ENCODE peak calls at places on chromosomes 2 and 18, in ten cellular contexts. One of them, this sample, is unnamed.
A peak's percentile ranks its signal among the peaks of the same experiment; 100 is the strongest.

GRCh38 chr2:159968282-159968900 is 94.0 kb downstream of the PLA2R1 start:
- DNase-seq in Calu3: peak; percentile 36
- DNase-seq in AG10803: peak; percentile 39
- DNase-seq in lower lobe of right lung: no peak
- DNase-seq in fibroblast of the conjunctiva: peak; percentile 42
- DNase-seq in endothelial cell: peak; percentile 41
- DNase-seq in stimulated activated CD8-positive, alpha-beta memory T cell treated with anti-CD3 and anti-CD28 coated beads, Interleukin-15, amount 100 ng/mL, for 4 hours: no peak
- DNase-seq in G401: peak; percentile 76
- DNase-seq in NCI-H1092 treated with DMSO at 0.1 percent for 48 hours: peak; percentile 14
- DNase-seq in A549: peak; percentile 18
- DNase-seq in this sample: peak; percentile 26

GRCh38 chr18:56003009-56003408 is 415.0 kb upstream of the TCF4 start:
- DNase-seq in NCI-H1092 treated with DMSO at 0.1 percent for 48 hours: no peak
- DNase-seq in G401: no peak
- DNase-seq in A549: no peak
- DNase-seq in endothelial cell: no peak
- DNase-seq in AG10803: no peak
- DNase-seq in Calu3: no peak
- DNase-seq in fibroblast of the conjunctiva: no peak
- DNase-seq in stimulated activated CD8-positive, alpha-beta memory T cell treated with anti-CD3 and anti-CD28 coated beads, Interleukin-15, amount 100 ng/mL, for 4 hours: no peak
- DNase-seq in lower lobe of right lung: no peak
- DNase-seq in this sample: no peak

GRCh38 chr2:221931251-221931991 is 359.3 kb upstream of the EPHA4 start:
- DNase-seq in A549: no peak
- DNase-seq in stimulated activated CD8-positive, alpha-beta memory T cell treated with anti-CD3 and anti-CD28 coated beads, Interleukin-15, amount 100 ng/mL, for 4 hours: no peak
- DNase-seq in endothelial cell: no peak
- DNase-seq in G401: no peak
- DNase-seq in NCI-H1092 treated with DMSO at 0.1 percent for 48 hours: no peak
- DNase-seq in Calu3: no peak
- DNase-seq in lower lobe of right lung: no peak
- DNase-seq in fibroblast of the conjunctiva: no peak
- DNase-seq in AG10803: no peak
- DNase-seq in this sample: no peak

GRCh38 chr2:150931447-150931846 is 330.2 kb downstream of the RBM43 start:
- DNase-seq in stimulated activated CD8-positive, alpha-beta memory T cell treated with anti-CD3 and anti-CD28 coated beads, Interleukin-15, amount 100 ng/mL, for 4 hours: no peak
- DNase-seq in Calu3: no peak
- DNase-seq in G401: no peak
- DNase-seq in A549: no peak
- DNase-seq in NCI-H1092 treated with DMSO at 0.1 percent for 48 hours: no peak
- DNase-seq in lower lobe of right lung: no peak
- DNase-seq in AG10803: no peak
- DNase-seq in endothelial cell: no peak
- DNase-seq in fibroblast of the conjunctiva: no peak
- DNase-seq in this sample: no peak

GRCh38 chr2:118668431-118669424 is 178.7 kb downstream of the EN1 start:
- DNase-seq in A549: peak; percentile 34
- DNase-seq in endothelial cell: no peak
- DNase-seq in Calu3: peak; percentile 25
- DNase-seq in G401: no peak
- DNase-seq in stimulated activated CD8-positive, alpha-beta memory T cell treated with anti-CD3 and anti-CD28 coated beads, Interleukin-15, amount 100 ng/mL, for 4 hours: no peak
- DNase-seq in AG10803: peak; percentile 99
- DNase-seq in NCI-H1092 treated with DMSO at 0.1 percent for 48 hours: no peak
- DNase-seq in lower lobe of right lung: no peak
- DNase-seq in fibroblast of the conjunctiva: peak; percentile 93
- DNase-seq in this sample: no peak

GRCh38 chr18:31190919-31191318 is 28.3 kb upstream of the DSC1 start:
- DNase-seq in lower lobe of right lung: no peak
- DNase-seq in A549: no peak
- DNase-seq in Calu3: peak; percentile 26
- DNase-seq in endothelial cell: no peak
- DNase-seq in stimulated activated CD8-positive, alpha-beta memory T cell treated with anti-CD3 and anti-CD28 coated beads, Interleukin-15, amount 100 ng/mL, for 4 hours: no peak
- DNase-seq in fibroblast of the conjunctiva: no peak
- DNase-seq in G401: no peak
- DNase-seq in AG10803: no peak
- DNase-seq in NCI-H1092 treated with DMSO at 0.1 percent for 48 hours: no peak
- DNase-seq in this sample: no peak

GRCh38 chr2:31475692-31476091 is 61.1 kb upstream of the XDH start:
- DNase-seq in Calu3: no peak
- DNase-seq in endothelial cell: no peak
- DNase-seq in A549: no peak
- DNase-seq in stimulated activated CD8-positive, alpha-beta memory T cell treated with anti-CD3 and anti-CD28 coated beads, Interleukin-15, amount 100 ng/mL, for 4 hours: no peak
- DNase-seq in fibroblast of the conjunctiva: peak; percentile 8
- DNase-seq in lower lobe of right lung: no peak
- DNase-seq in NCI-H1092 treated with DMSO at 0.1 percent for 48 hours: no peak
- DNase-seq in G401: no peak
- DNase-seq in AG10803: peak; percentile 69
- DNase-seq in this sample: no peak

GRCh38 chr2:183995632-183996031 is 602.7 kb upstream of the ZNF804A start:
- DNase-seq in stimulated activated CD8-positive, alpha-beta memory T cell treated with anti-CD3 and anti-CD28 coated beads, Interleukin-15, amount 100 ng/mL, for 4 hours: no peak
- DNase-seq in Calu3: no peak
- DNase-seq in NCI-H1092 treated with DMSO at 0.1 percent for 48 hours: peak; percentile 87
- DNase-seq in A549: peak; percentile 1
- DNase-seq in endothelial cell: no peak
- DNase-seq in lower lobe of right lung: no peak
- DNase-seq in G401: peak; percentile 60
- DNase-seq in AG10803: no peak
- DNase-seq in fibroblast of the conjunctiva: no peak
- DNase-seq in this sample: peak; percentile 15

GRCh38 chr18:75223687-75224347 is 13.2 kb downstream of the TSHZ1 start:
- DNase-seq in A549: no peak
- DNase-seq in fibroblast of the conjunctiva: no peak
- DNase-seq in lower lobe of right lung: no peak
- DNase-seq in G401: no peak
- DNase-seq in Calu3: no peak
- DNase-seq in endothelial cell: no peak
- DNase-seq in NCI-H1092 treated with DMSO at 0.1 percent for 48 hours: peak; percentile 94
- DNase-seq in stimulated activated CD8-positive, alpha-beta memory T cell treated with anti-CD3 and anti-CD28 coated beads, Interleukin-15, amount 100 ng/mL, for 4 hours: no peak
- DNase-seq in AG10803: peak; percentile 37
- DNase-seq in this sample: peak; percentile 38

GRCh38 chr2:105876191-105876590 is 131.5 kb downstream of the NCK2 start:
- DNase-seq in G401: no peak
- DNase-seq in fibroblast of the conjunctiva: no peak
- DNase-seq in lower lobe of right lung: no peak
- DNase-seq in AG10803: no peak
- DNase-seq in A549: no peak
- DNase-seq in stimulated activated CD8-positive, alpha-beta memory T cell treated with anti-CD3 and anti-CD28 coated beads, Interleukin-15, amount 100 ng/mL, for 4 hours: no peak
- DNase-seq in NCI-H1092 treated with DMSO at 0.1 percent for 48 hours: no peak
- DNase-seq in Calu3: no peak
- DNase-seq in endothelial cell: no peak
- DNase-seq in this sample: no peak

GRCh38 chr2:164840930-164841718 is 499 bp downstream of the COBLL1 start:
- DNase-seq in lower lobe of right lung: peak; percentile 84
- DNase-seq in stimulated activated CD8-positive, alpha-beta memory T cell treated with anti-CD3 and anti-CD28 coated beads, Interleukin-15, amount 100 ng/mL, for 4 hours: no peak
- DNase-seq in AG10803: peak; percentile 71
- DNase-seq in G401: peak; percentile 13
- DNase-seq in A549: peak; percentile 60
- DNase-seq in Calu3: peak; percentile 72
- DNase-seq in endothelial cell: peak; percentile 76
- DNase-seq in NCI-H1092 treated with DMSO at 0.1 percent for 48 hours: peak; percentile 63
- DNase-seq in fibroblast of the conjunctiva: no peak
- DNase-seq in this sample: no peak

GRCh38 chr2:46645681-46646162 is 166.4 kb downstream of the TMEM247 start:
- DNase-seq in A549: no peak
- DNase-seq in G401: no peak
- DNase-seq in NCI-H1092 treated with DMSO at 0.1 percent for 48 hours: no peak
- DNase-seq in Calu3: no peak
- DNase-seq in lower lobe of right lung: no peak
- DNase-seq in AG10803: peak; percentile 95
- DNase-seq in fibroblast of the conjunctiva: peak; percentile 85
- DNase-seq in endothelial cell: no peak
- DNase-seq in stimulated activated CD8-positive, alpha-beta memory T cell treated with anti-CD3 and anti-CD28 coated beads, Interleukin-15, amount 100 ng/mL, for 4 hours: no peak
- DNase-seq in this sample: no peak

GRCh38 chr2:171541202-171541884 is 19.1 kb downstream of the CYBRD1 start:
- DNase-seq in stimulated activated CD8-positive, alpha-beta memory T cell treated with anti-CD3 and anti-CD28 coated beads, Interleukin-15, amount 100 ng/mL, for 4 hours: no peak
- DNase-seq in A549: no peak
- DNase-seq in NCI-H1092 treated with DMSO at 0.1 percent for 48 hours: no peak
- DNase-seq in AG10803: no peak
- DNase-seq in endothelial cell: no peak
- DNase-seq in fibroblast of the conjunctiva: no peak
- DNase-seq in G401: no peak
- DNase-seq in Calu3: peak; percentile 42
- DNase-seq in lower lobe of right lung: no peak
- DNase-seq in this sample: peak; percentile 37

GRCh38 chr2:164252568-164253287 is 368.6 kb downstream of the GRB14 start:
- DNase-seq in endothelial cell: no peak
- DNase-seq in Calu3: no peak
- DNase-seq in AG10803: no peak
- DNase-seq in G401: no peak
- DNase-seq in lower lobe of right lung: no peak
- DNase-seq in NCI-H1092 treated with DMSO at 0.1 percent for 48 hours: no peak
- DNase-seq in fibroblast of the conjunctiva: no peak
- DNase-seq in A549: no peak
- DNase-seq in stimulated activated CD8-positive, alpha-beta memory T cell treated with anti-CD3 and anti-CD28 coated beads, Interleukin-15, amount 100 ng/mL, for 4 hours: no peak
- DNase-seq in this sample: no peak

GRCh38 chr2:3201296-3201695 is 176.3 kb downstream of the EIPR1 start:
- DNase-seq in endothelial cell: no peak
- DNase-seq in fibroblast of the conjunctiva: no peak
- DNase-seq in A549: no peak
- DNase-seq in lower lobe of right lung: no peak
- DNase-seq in stimulated activated CD8-positive, alpha-beta memory T cell treated with anti-CD3 and anti-CD28 coated beads, Interleukin-15, amount 100 ng/mL, for 4 hours: no peak
- DNase-seq in Calu3: no peak
- DNase-seq in NCI-H1092 treated with DMSO at 0.1 percent for 48 hours: no peak
- DNase-seq in AG10803: no peak
- DNase-seq in G401: no peak
- DNase-seq in this sample: no peak

This sample was measured in NCI-H774.